ENCODE peak calls at places on chromosomes 4 and X, in four cellular contexts. L is endothelial cell, P is adrenal gland, K is osteocyte. E is an unnamed sample.

GRCh38 chr4:71198958-71199357 is 139.9 kb upstream of the SLC4A4 start:
- DNase-seq in P (no peak), K (no peak), L (no peak), E (no peak)

GRCh38 chrX:71492086-71493065 is 40.5 kb upstream of the OGT start:
- DNase-seq in K (peak), P (peak), L (no peak), E (peak)

GRCh38 chr4:68360570-68360969 is 10.7 kb upstream of the YTHDC1 start:
- DNase-seq in K (no peak), L (no peak), P (no peak), E (no peak)

GRCh38 chr4:168955674-168956073 is 54.4 kb downstream of the CBR4 start:
- DNase-seq in P (no peak), L (no peak), K (no peak), E (no peak)

GRCh38 chrX:19564606-19565005 is 49.3 kb upstream of the MAP3K15 start:
- DNase-seq in L (no peak), P (no peak), K (peak), E (no peak)

GRCh38 chr4:7850489-7850888 is 89.2 kb downstream of the AFAP1 start:
- DNase-seq in L (no peak), K (no peak), P (no peak), E (no peak)

GRCh38 chr4:173485164-173485563 is 44.9 kb downstream of the HAND2 start:
- DNase-seq in L (no peak), P (no peak), K (no peak), E (no peak)

GRCh38 chr4:37803348-37803973 is 23.0 kb upstream of the PGM2 start:
- DNase-seq in P (no peak), L (no peak), K (no peak), E (peak)

GRCh38 chr4:84631573-84631972 is 48.6 kb downstream of the CDS1 start:
- DNase-seq in K (no peak), L (no peak), P (no peak), E (no peak)

GRCh38 chr4:24044610-24045589 is 155.1 kb upstream of the PPARGC1A start:
- DNase-seq in L (no peak), P (no peak), K (no peak), E (no peak)

GRCh38 chr4:19486400-19486799 is 765.3 kb upstream of the SLIT2 start:
- DNase-seq in K (no peak), P (no peak), L (peak), E (no peak)

GRCh38 chrX:54496517-54496852 is 451 bp upstream of the FGD1 start:
- DNase-seq in L (no peak), K (no peak), P (no peak), E (no peak)

GRCh38 chr4:141130947-141131545 is 2.2 kb downstream of the RNF150 start:
- DNase-seq in L (no peak), P (no peak), K (no peak), E (no peak)

GRCh38 chr4:169143335-169143734 is 127.4 kb downstream of the SH3RF1 start:
- DNase-seq in L (no peak), P (no peak), K (no peak), E (no peak)

GRCh38 chr4:112589207-112589606 is 47.5 kb downstream of the ZGRF1 start:
- DNase-seq in P (no peak), L (no peak), K (no peak), E (no peak)

GRCh38 chrX:31340587-31340986 is 268.7 kb upstream of the FTHL17 start:
- DNase-seq in K (no peak), P (no peak), L (no peak), E (no peak)

GRCh38 chr4:83629945-83630684 is 94.2 kb downstream of the GPAT3 start:
- DNase-seq in K (no peak), L (no peak), P (peak), E (no peak)

GRCh38 chr4:80235451-80235850 is 31.0 kb upstream of the FGF5 start:
- DNase-seq in K (no peak), P (no peak), L (no peak), E (no peak)

GRCh38 chrX:152907084-152907651 is 9.3 kb downstream of the ZNF185 start:
- DNase-seq in P (peak), K (no peak), L (peak), E (no peak)

GRCh38 chr4:120198411-120198810 is 131.8 kb upstream of the MAD2L1 start:
- DNase-seq in L (no peak), K (no peak), P (no peak), E (no peak)

GRCh38 chrX:42098897-42099296 is 175.5 kb upstream of the CASK start:
- DNase-seq in K (no peak), L (no peak), P (no peak), E (no peak)

GRCh38 chr4:82687531-82687930 is 111.1 kb downstream of the SCD5 start:
- DNase-seq in K (no peak), L (no peak), P (no peak), E (no peak)

GRCh38 chrX:11416600-11416999 is 123.4 kb downstream of the AMELX start:
- DNase-seq in K (no peak), L (no peak), P (no peak), E (no peak)

GRCh38 chr4:579543-580175 is 3.6 kb upstream of the TMEM271 start:
- DNase-seq in L (no peak), K (peak), P (no peak), E (no peak)

GRCh38 chrX:137044893-137045292 is 11.1 kb upstream of the GPR101 start:
- DNase-seq in K (no peak), L (no peak), P (no peak), E (no peak)

GRCh38 chrX:137040113-137040794 is 6.5 kb upstream of the GPR101 start:
- DNase-seq in P (no peak), K (no peak), L (no peak), E (no peak)

GRCh38 chrX:137041329-137041728 is 7.5 kb upstream of the GPR101 start:
- DNase-seq in K (no peak), P (no peak), L (no peak), E (no peak)

DNA sequence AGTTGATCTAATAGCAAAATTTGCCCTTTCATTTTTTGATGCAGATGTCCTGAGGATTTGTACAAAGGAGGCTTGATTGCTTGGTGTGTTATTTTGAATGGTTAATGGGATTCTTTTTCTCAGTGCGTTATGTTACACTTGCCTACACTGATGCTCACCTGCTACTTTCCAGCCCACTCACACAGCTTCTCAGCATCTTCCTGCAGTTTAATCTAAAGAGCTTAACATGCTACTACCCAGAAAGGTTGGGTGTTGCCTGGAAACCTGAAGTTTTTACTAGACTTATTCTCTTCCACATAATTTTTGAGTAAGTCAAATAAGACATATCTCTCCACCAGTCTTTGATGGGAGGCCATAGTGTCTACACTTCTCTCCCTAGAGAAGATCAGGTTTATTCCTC is 9.9 kb upstream of the GPR101 start:
- DNase-seq in L (no peak), P (no peak), K (no peak), E (no peak)
- TF ChIP-seq CTCF in L (no peak), P (no peak), K (no peak), E (no peak)

DNA sequence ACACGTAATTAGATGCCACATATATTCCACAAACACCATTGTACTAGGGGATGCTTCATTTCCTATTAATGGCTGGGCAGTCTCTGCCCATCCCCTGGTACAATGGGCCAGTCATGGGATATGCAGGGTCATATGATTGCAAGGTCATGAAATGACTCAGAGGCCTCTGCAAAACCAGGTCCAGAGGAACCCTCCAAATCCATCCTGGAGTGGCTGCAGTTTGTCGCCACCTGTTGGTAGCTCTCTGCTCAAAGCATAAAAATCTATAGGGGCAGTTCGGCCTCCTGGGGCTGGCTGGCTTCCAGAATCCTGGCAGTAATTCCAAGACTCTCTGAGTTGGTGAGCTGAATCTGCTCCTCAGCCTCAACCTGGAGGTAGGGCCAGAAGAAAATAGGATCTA is 22.9 kb upstream of the PUDP start:
- DNase-seq in L (peak), K (no peak), P (peak), E (no peak)
- TF ChIP-seq CTCF in L (peak), K (peak), P (peak), E (peak)

DNA sequence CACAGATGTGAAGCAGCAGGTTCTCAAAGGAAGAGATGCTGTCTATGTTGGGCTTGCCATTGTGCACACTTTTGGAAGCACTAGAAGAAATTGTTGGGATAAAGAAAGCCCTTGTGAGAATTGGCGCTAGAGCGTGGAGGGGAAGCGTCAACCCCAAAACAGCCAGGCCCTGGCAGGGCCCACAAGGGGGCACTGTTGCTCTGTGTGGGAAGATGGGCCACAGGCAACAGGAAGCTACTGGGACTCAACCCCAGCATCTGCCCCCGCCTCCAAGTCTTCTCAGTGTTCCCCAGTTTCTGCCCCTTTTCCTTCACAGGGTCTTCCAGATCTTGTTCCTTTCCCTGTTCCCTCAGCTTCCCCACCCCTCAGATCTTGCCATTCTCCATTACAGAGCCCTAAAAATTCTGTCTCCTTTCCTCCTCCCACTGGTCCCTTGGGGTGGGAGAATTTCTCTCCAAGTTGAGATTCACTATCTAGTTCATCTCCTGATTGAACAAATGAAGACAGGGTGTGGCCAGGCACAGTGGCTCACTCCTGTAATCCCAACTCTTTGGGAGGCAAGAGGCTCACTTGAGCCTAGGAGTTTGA is 85.5 kb downstream of the STARD8 start:
- DNase-seq in P (peak), K (no peak), L (peak), E (peak)
- TF ChIP-seq CTCF in P (peak), K (peak), L (peak), E (peak)

GRCh38 chrX:3757510-3758025 is 44.1 kb upstream of the PRKX start:
- DNase-seq in P (no peak), K (no peak), L (no peak), E (no peak)
- TF ChIP-seq CTCF in P (no peak), K (no peak), L (no peak), E (no peak)

GRCh38 chr4:154345359-154345758 is 146.2 kb downstream of the DCHS2 start:
- DNase-seq in P (no peak), L (no peak), K (no peak), E (no peak)

GRCh38 chr4:154344686-154345085 is 146.9 kb downstream of the DCHS2 start:
- DNase-seq in K (no peak), P (no peak), L (no peak), E (peak)

GRCh38 chr4:154349829-154350228 is 141.8 kb downstream of the DCHS2 start:
- DNase-seq in P (no peak), L (no peak), K (no peak), E (no peak)

GRCh38 chr4:154348657-154349056 is 142.9 kb downstream of the DCHS2 start:
- DNase-seq in P (no peak), L (no peak), K (no peak), E (no peak)
- TF ChIP-seq CTCF in P (no peak), L (no peak), K (no peak), E (no peak)

GRCh38 chr4:1621996-1622637 is 62.0 kb downstream of the FAM53A start:
- DNase-seq in P (no peak), K (no peak), L (no peak), E (no peak)

GRCh38 chr4:1621526-1621925 is 62.6 kb downstream of the FAM53A start:
- DNase-seq in L (no peak), P (no peak), K (no peak), E (no peak)

GRCh38 chr4:1623390-1623789 is 60.7 kb downstream of the FAM53A start:
- DNase-seq in P (no peak), K (no peak), L (no peak), E (no peak)

GRCh38 chr4:1623821-1624518 is 60.1 kb downstream of the FAM53A start:
- DNase-seq in L (no peak), K (no peak), P (no peak), E (no peak)

GRCh38 chr4:1622956-1623355 is 61.2 kb downstream of the FAM53A start:
- DNase-seq in P (no peak), K (no peak), L (no peak), E (no peak)
- TF ChIP-seq CTCF in P (no peak), K (no peak), L (no peak), E (no peak)

GRCh38 chr4:52877694-52878093 is 15.6 kb downstream of the RASL11B start:
- DNase-seq in K (no peak), L (no peak), P (no peak), E (no peak)
- TF ChIP-seq CTCF in K (no peak), L (no peak), P (no peak), E (no peak)

GRCh38 chr4:3827616-3828492 is 61.7 kb downstream of the ADRA2C start:
- DNase-seq in L (no peak), P (peak), K (no peak), E (no peak)
- TF ChIP-seq CTCF in L (no peak), P (no peak), K (no peak), E (no peak)

DNA sequence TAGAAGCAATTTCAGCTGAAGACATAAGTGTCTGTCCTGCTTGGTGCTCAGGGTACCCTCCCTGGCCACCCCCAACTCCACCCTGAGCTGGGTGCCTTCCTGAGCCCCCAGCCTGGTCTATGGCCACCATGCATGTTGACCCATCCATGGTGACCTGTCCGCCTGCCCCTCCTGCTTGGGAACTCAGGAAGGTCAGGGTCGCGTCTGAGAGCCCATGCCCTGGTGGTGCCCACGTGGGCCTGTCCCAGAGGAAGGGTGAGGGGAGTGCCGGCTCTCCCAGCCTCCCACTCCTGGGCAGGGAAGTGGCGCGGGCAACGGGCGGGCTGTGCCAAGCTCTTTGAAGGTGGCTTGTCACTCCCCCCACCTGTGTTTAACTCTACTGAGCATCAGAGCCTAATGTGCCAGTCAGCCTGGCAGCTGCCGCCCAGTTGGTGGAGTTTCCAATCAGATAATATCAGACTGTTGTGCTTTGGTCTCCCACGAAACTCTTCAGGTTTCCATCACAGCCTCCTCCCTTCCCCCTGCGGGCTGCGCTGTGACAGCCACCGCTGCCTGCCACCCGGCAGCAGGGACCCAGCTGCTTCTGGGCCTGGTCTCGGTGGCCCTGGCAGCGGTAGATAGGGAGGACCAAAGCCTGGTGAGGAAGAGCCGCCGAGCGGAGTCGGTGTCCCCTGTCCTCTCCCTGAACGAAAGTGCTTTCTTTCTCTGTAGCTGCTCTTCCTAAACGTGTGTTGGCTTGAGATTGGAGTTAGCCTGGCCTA is 4.8 kb downstream of the SH3BP2 start:
- DNase-seq in P (peak), K (no peak), L (peak), E (no peak)
- TF ChIP-seq CTCF in P (no peak), K (no peak), L (no peak), E (no peak)

GRCh38 chrX:16807548-16807947 is 21.3 kb downstream of the TXLNG start:
- DNase-seq in L (peak), P (no peak), K (no peak), E (no peak)
- TF ChIP-seq CTCF in L (no peak), P (no peak), K (peak), E (no peak)

E was measured in GM13977.